ENCODE peak calls at places on chromosomes 5 and 9, in four cellular contexts. B, I, U and P are unnamed samples.

GRCh38 chr5:93622240-93622885 is 39.3 kb downstream of the NR2F1 start:
- DNase-seq in B (no peak), I (peak; percentile 45), U (no peak), P (peak; percentile 64)

GRCh38 chr5:132258102-132259060 is 885 bp downstream of the PDLIM4 start:
- DNase-seq in B (peak; percentile 74), I (peak; percentile 66), U (peak; percentile 48), P (peak; percentile 53)

GRCh38 chr9:72952914-72953313 is at the start of gene ALDH1A1:
- DNase-seq in B (no peak), I (no peak), U (peak; percentile 36), P (no peak)

GRCh38 chr9:37784640-37785483 is at the start of gene EXOSC3:
- DNase-seq in B (peak; percentile 93), I (peak; percentile 81), U (peak; percentile 81), P (peak; percentile 91)

GRCh38 chr9:84804948-84805694 is 135.6 kb downstream of the NTRK2 start:
- DNase-seq in B (no peak), I (no peak), U (no peak), P (no peak)

GRCh38 chr5:90709323-90710148 is 150.9 kb downstream of the ADGRV1 start:
- DNase-seq in B (no peak), I (peak; percentile 19), U (peak; percentile 33), P (peak; percentile 45)

GRCh38 chr9:137759649-137760321 is 117.8 kb upstream of the CACNA1B start:
- DNase-seq in B (no peak), I (no peak), U (no peak), P (no peak)

GRCh38 chr5:93189707-93190120 is 391.3 kb downstream of the NR2F1-AS1 start:
- DNase-seq in B (no peak), I (no peak), U (no peak), P (peak; percentile 84)

GRCh38 chr5:90741022-90741564 is 182.5 kb downstream of the ADGRV1 start:
- DNase-seq in B (no peak), I (no peak), U (no peak), P (no peak)

GRCh38 chr5:138696501-138696900 is 56.7 kb upstream of the CTNNA1 start:
- DNase-seq in B (no peak), I (no peak), U (no peak), P (peak; percentile 93)

GRCh38 chr9:37466037-37466709 is 923 bp upstream of the ZBTB5 start:
- DNase-seq in B (peak; percentile 90), I (peak; percentile 87), U (peak; percentile 17), P (peak; percentile 83)

GRCh38 chr9:99971410-99971809 is 65.0 kb downstream of the STX17 start:
- DNase-seq in B (no peak), I (no peak), U (no peak), P (no peak)

GRCh38 chr5:111537153-111538024 is 25.1 kb upstream of the STARD4 start:
- DNase-seq in B (no peak), I (no peak), U (no peak), P (no peak)

GRCh38 chr5:167594750-167595149 is 696.7 kb upstream of the WWC1 start:
- DNase-seq in B (no peak), I (no peak), U (no peak), P (no peak)

GRCh38 chr5:9058161-9058560 is 487.7 kb downstream of the SEMA5A start:
- DNase-seq in B (no peak), I (no peak), U (no peak), P (peak; percentile 55)

GRCh38 chr5:59146729-59147128 is 563.9 kb downstream of the RAB3C start:
- DNase-seq in B (no peak), I (no peak), U (no peak), P (no peak)

GRCh38 chr5:123199527-123199926 is 110.5 kb downstream of the PRDM6 start:
- DNase-seq in B (no peak), I (no peak), U (no peak), P (no peak)

GRCh38 chr5:110088676-110089436 is 399.1 kb downstream of the MAN2A1 start:
- DNase-seq in B (no peak), I (no peak), U (no peak), P (no peak)

GRCh38 chr9:94672811-94673487 is 33.6 kb upstream of the FBP1 start:
- DNase-seq in B (no peak), I (no peak), U (no peak), P (peak; percentile 53)

GRCh38 chr5:130571076-130571475 is 594.0 kb downstream of the HINT1 start:
- DNase-seq in B (no peak), I (no peak), U (no peak), P (peak; percentile 65)

GRCh38 chr5:124908603-124909451 is 162.4 kb upstream of the ZNF608 start:
- DNase-seq in B (no peak), I (no peak), U (no peak), P (no peak)

GRCh38 chr5:147169399-147169798 is 65.4 kb upstream of the STK32A start:
- DNase-seq in B (no peak), I (no peak), U (no peak), P (no peak)

GRCh38 chr5:5134107-5134506 is 6.0 kb upstream of the ADAMTS16 start:
- DNase-seq in B (no peak), I (no peak), U (no peak), P (no peak)

GRCh38 chr5:134638760-134639201 is 6.2 kb upstream of the SAR1B start:
- DNase-seq in B (no peak), I (no peak), U (no peak), P (no peak)

GRCh38 chr5:67826296-67826695 is 389.3 kb upstream of the PIK3R1 start:
- DNase-seq in B (no peak), I (no peak), U (no peak), P (no peak)

GRCh38 chr5:175002128-175002527 is 277.7 kb downstream of the MSX2 start:
- DNase-seq in B (no peak), I (no peak), U (no peak), P (no peak)

GRCh38 chr9:110099236-110099741 is 108.7 kb downstream of the C9orf152 start:
- DNase-seq in B (peak; percentile 72), I (no peak), U (peak; percentile 46), P (peak; percentile 39)

GRCh38 chr5:168713051-168713450 is 133.9 kb upstream of the PANK3 start:
- DNase-seq in B (no peak), I (no peak), U (no peak), P (no peak)

GRCh38 chr5:96942911-96943310 is 7.0 kb downstream of the LNPEP start:
- DNase-seq in B (no peak), I (no peak), U (no peak), P (no peak)
- H3K27ac ChIP-seq in B (no peak overlapping the region), I (no peak overlapping the region), U (no peak overlapping the region), P (no peak overlapping the region)

GRCh38 chr5:116451905-116452450 is 122.6 kb downstream of the SEMA6A start:
- DNase-seq in B (no peak), I (no peak), U (no peak), P (no peak)

GRCh38 chr5:116446356-116447005 is 128.1 kb downstream of the SEMA6A start:
- DNase-seq in B (no peak), I (no peak), U (no peak), P (no peak)

GRCh38 chr5:116448869-116449453 is 125.7 kb downstream of the SEMA6A start:
- DNase-seq in B (no peak), I (no peak), U (no peak), P (no peak)

GRCh38 chr5:116445311-116445710 is 129.3 kb downstream of the SEMA6A start:
- DNase-seq in B (no peak), I (no peak), U (no peak), P (no peak)

DNA sequence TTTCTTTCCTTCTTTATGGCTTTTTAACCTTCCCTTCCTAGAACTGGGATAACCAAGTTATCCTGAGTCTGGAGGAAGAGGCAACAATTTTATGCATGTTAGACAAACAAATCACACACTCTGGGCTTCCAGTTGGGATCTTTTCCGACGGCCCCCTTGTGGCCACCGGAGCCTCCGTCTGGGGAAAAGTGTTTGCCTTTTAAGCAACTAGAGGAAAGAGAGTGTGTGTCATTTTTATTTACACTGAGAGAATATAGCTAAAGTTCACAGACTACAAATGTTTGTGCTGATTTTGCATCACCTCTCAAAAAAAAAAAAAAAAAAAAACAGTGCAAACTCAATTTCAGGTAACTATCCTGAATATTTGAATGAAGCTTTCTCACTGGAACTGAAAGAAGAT is 126.2 kb downstream of the SEMA6A start:
- DNase-seq in B (no peak), I (no peak), U (no peak), P (no peak)
- TF ChIP-seq CTCF in B (no peak), I (no peak), U (no peak), P (peak; percentile 8)

GRCh38 chr5:149448831-149449714 is 70.0 kb upstream of the IL17B start:
- DNase-seq in B (no peak), I (no peak), U (no peak), P (no peak)
- H3K27ac ChIP-seq in B (peak overlapping the region; percentile 87), I (peak overlapping the region; percentile 76), U (no peak overlapping the region), P (no peak overlapping the region)

GRCh38 chr5:36078430-36078829 is 11.7 kb upstream of the UGT3A2 start:
- DNase-seq in B (no peak), I (no peak), U (no peak), P (no peak)

GRCh38 chr5:36073595-36074216 is 7.0 kb upstream of the UGT3A2 start:
- DNase-seq in B (no peak), I (no peak), U (no peak), P (no peak)

DNA sequence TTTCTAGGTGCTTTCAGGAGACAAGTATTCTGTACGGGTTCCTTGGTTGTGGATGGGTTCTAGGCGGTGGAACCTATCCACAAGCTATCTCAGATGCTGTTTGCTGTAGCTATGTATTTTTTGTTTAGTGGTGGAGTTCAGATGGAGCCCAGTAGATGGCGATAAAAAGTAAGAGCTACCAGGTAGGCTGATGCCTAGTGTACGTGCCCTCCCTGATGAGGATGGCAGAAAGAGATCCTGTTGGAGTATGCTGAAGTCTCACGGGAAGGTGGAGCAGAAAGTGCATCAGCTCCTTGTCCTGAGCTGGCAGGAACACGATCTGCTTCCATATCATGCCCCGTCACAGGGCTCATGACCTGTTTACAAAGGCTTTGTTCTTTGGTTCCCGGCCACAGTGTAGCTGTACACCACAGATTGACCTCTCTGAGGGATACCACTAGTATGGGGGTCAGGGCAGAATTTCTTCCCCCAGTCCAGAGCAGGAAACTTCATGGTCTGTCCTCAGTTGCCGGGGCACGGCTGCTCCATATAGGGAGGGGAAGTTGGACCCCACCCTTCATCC is 12.6 kb upstream of the UGT3A2 start:
- DNase-seq in B (no peak), I (no peak), U (peak; percentile 32), P (peak; percentile 44)
- TF ChIP-seq CTCF in B (peak; percentile 33), I (no peak), U (peak; percentile 31), P (peak; percentile 77)

GRCh38 chr9:93098236-93098946 is 2.4 kb downstream of the CARD19 start:
- DNase-seq in B (peak; percentile 93), I (peak; percentile 91), U (peak; percentile 72), P (peak; percentile 94)

GRCh38 chr9:93097496-93098205 is 1.6 kb downstream of the CARD19 start:
- DNase-seq in B (no peak), I (peak; percentile 25), U (no peak), P (no peak)

GRCh38 chr9:93095205-93096130 is 549 bp upstream of the CARD19 start:
- DNase-seq in B (peak; percentile 99), I (peak; percentile 100), U (peak; percentile 99), P (peak; percentile 98)

GRCh38 chr9:93096131-93096802 is at the start of gene CARD19:
- DNase-seq in B (peak; percentile 71), I (peak; percentile 71), U (peak; percentile 54), P (no peak)

DNA sequence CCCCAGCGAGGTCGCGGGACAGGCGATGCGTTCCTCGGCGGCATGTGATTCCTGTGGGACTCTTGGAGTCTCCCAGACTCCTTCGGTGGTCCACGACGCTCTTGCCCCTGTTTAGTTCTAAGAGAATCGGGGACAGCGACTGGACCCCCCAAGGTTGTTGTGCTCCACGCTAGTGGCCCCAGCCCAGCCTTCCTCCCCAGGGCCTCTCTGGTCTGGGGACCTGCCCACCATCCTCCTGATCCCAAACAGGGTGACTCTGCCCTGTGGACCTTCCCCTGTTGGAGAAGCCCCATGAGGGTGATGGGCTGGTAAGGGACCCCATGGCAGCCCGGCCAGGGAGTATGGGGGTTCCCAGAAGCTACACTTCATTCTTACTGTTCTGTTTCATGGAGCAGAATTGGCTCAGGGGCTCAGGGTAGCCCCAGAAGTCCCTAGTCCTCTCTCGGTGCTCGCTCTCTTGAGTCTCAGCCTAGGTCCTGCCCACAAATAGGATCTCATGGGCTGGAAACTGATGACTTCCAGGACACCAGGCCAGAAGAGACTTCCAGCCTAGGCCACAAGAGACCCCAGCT is 880 bp downstream of the CARD19 start:
- DNase-seq in B (no peak), I (no peak), U (no peak), P (no peak)
- H3K27ac ChIP-seq in B (peak overlapping the region; percentile 82), I (peak overlapping the region; percentile 79), U (peak overlapping the region; percentile 71), P (no peak overlapping the region)